ENCODE peak calls at places on chromosomes 5 and 9, in nine cellular contexts. P is AG04450, K is lower lobe of right lung, C is Peyer's patch, W is stomach, A is heart right ventricle, G is MM.1S, D is colonic mucosa, O is mammary epithelial cell. S is an unnamed sample.

GRCh38 chr9:129258124-129258822 is 80.2 kb upstream of the IER5L start:
- DNase-seq in D (peak), C (peak), A (peak), O (peak), G (peak), P (peak), W (peak), K (peak), S (no peak)

GRCh38 chr5:139137703-139138102 is 60.5 kb downstream of the SIL1 start:
- DNase-seq in G (no peak), K (no peak), A (no peak), C (no peak), O (peak), D (no peak), W (peak), P (no peak), S (no peak)

GRCh38 chr5:65037845-65038815 is 269.4 kb downstream of the CWC27 start:
- DNase-seq in C (peak), D (peak), K (no peak), G (no peak), W (no peak), A (no peak), P (no peak), O (no peak), S (no peak)

GRCh38 chr5:31730139-31730538 is 91.2 kb downstream of the PDZD2 start:
- DNase-seq in C (no peak), K (no peak), G (no peak), W (no peak), A (no peak), D (no peak), P (no peak), O (no peak), S (no peak)

GRCh38 chr5:1751864-1752822 is 47.5 kb downstream of the MRPL36 start:
- DNase-seq in P (no peak), K (peak), D (peak), W (no peak), A (no peak), C (peak), O (no peak), G (no peak), S (no peak)

GRCh38 chr9:9912459-9912858 is 700.3 kb downstream of the PTPRD start:
- DNase-seq in G (peak), W (no peak), D (no peak), K (no peak), P (no peak), O (no peak), C (no peak), A (no peak), S (no peak)

GRCh38 chr9:33159760-33160127 is 7.4 kb downstream of the B4GALT1 start:
- DNase-seq in D (peak), C (peak), O (peak), W (peak), K (peak), P (no peak), A (peak), G (peak), S (no peak)

GRCh38 chr9:136943291-136944093 is 1.0 kb downstream of the FBXW5 start:
- DNase-seq in K (no peak), D (no peak), O (peak), C (peak), G (peak), W (peak), P (no peak), A (no peak), S (no peak)

GRCh38 chr5:180818275-180818674 is 15.7 kb upstream of the MGAT1 start:
- DNase-seq in C (no peak), D (no peak), P (no peak), A (no peak), W (no peak), O (no peak), G (no peak), K (no peak), S (no peak)

GRCh38 chr9:79489241-79490000 is 82.3 kb upstream of the TLE4 start:
- DNase-seq in O (peak), C (no peak), G (no peak), K (no peak), W (no peak), P (no peak), D (peak), A (no peak), S (no peak)

DNA sequence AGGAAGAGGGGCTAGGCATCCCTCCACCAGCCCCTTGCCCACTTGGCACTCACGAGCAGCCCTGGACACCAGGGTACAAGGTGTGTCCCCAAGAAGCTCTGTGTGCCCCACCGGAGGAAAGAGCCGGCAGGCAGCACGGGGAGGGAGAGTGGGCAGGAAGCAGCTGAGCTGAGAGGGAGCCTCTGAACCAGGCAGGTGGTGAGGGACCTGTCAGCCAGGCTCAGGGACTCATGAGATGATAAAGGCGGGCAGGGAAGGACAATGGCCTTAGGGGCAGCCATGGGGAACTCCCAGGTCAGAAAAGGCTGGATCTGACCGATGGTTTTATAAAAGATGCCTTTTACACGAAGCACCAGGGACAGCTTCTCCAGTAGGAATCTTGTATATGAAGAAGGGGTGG is 112.0 kb downstream of the VAV2 start:
- DNase-seq in A (no peak), P (no peak), D (no peak), G (no peak), K (no peak), W (no peak), O (no peak), C (no peak), S (no peak)
- TF ChIP-seq CTCF in A (no peak), P (no peak), D (no peak), G (no peak), K (no peak), W (no peak), O (no peak), C (no peak), S (no peak)

GRCh38 chr5:165887147-165887546 is 2381.7 kb downstream of the MAT2B start:
- DNase-seq in W (no peak), C (no peak), O (no peak), G (no peak), K (no peak), A (no peak), P (no peak), D (no peak), S (no peak)

GRCh38 chr5:165894916-165895315 is 2389.5 kb downstream of the MAT2B start:
- DNase-seq in D (no peak), P (no peak), A (no peak), G (no peak), K (no peak), O (no peak), C (no peak), W (no peak), S (no peak)

GRCh38 chr5:165892383-165892782 is 2387.0 kb downstream of the MAT2B start:
- DNase-seq in D (no peak), W (no peak), K (no peak), G (no peak), A (no peak), P (no peak), O (no peak), C (no peak), S (no peak)
- H3K4me3 ChIP-seq in D (no peak), W (no peak), K (no peak), G (no peak), A (no peak), P (no peak), O (no peak), C (no peak), S (no peak)

DNA sequence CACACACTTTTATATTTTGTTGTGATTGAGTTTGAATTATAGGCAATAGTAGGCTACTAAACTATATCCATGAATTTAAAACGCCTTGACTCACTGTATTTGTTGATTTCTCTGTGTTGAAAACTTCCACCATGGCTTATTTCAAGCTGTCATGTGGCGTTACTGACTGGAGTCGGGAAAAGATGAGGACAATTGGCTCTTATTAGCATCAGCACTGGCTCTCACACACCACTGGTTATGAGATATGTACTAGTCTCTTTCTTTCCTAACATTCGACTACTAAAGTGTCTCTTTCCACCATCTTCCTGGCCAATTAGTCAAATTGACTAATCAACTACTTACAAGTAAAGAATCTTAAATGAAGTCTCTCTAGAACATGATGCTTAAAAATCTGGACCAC is 9.1 kb upstream of the DAB2 start:
- DNase-seq in W (no peak), D (no peak), G (no peak), A (no peak), O (no peak), P (no peak), K (no peak), C (no peak), S (no peak)
- TF ChIP-seq CTCF in W (no peak), D (no peak), G (no peak), A (no peak), O (no peak), P (no peak), K (no peak), C (no peak), S (no peak)

DNA sequence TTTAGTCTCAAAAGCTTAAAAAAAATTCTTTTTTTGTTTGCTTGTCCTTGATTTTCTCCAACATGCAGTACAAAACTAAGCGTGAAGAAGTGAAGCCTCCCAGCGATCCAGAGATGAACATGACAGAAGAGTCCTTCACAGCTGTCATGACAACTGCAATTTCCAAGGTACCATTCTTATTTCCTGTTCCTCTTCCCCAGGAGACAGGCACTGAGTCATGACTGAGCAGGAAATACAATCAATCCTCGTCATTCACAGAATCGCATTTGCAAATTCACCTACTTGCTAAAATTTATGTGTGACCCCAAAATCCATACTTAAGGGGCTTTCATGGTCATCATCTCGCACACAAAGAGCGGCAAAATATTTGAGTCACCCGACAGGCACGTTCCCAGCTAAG is 77.3 kb downstream of the SLC1A1 start:
- DNase-seq in A (no peak), P (no peak), O (no peak), W (no peak), G (no peak), K (no peak), C (no peak), D (no peak), S (no peak)
- H3K4me3 ChIP-seq in A (no peak), P (no peak), O (no peak), W (no peak), G (no peak), K (no peak), C (no peak), D (no peak), S (no peak)

GRCh38 chr5:148910216-148910615 is 83.8 kb downstream of the ADRB2 start:
- DNase-seq in K (no peak), P (no peak), W (no peak), G (no peak), D (no peak), C (no peak), O (no peak), A (no peak), S (no peak)
- TF ChIP-seq CTCF in K (no peak), P (no peak), W (no peak), G (no peak), D (no peak), C (no peak), O (no peak), A (no peak), S (no peak)

GRCh38 chr5:170747851-170748250 is 35.7 kb upstream of the GABRP start:
- DNase-seq in G (no peak), P (no peak), W (no peak), C (peak), O (no peak), K (no peak), A (peak), D (no peak), S (no peak)

GRCh38 chr5:170746081-170746951 is 37.2 kb upstream of the GABRP start:
- DNase-seq in C (no peak), G (peak), P (no peak), A (no peak), O (no peak), D (no peak), W (no peak), K (no peak), S (no peak)

GRCh38 chr5:170745481-170746061 is 38.0 kb upstream of the GABRP start:
- DNase-seq in P (no peak), O (peak), A (peak), C (no peak), W (peak), G (peak), D (no peak), K (peak), S (no peak)

GRCh38 chr5:170747357-170747756 is 36.2 kb upstream of the GABRP start:
- DNase-seq in C (no peak), A (peak), G (no peak), W (no peak), K (no peak), O (no peak), D (no peak), P (no peak), S (no peak)

DNA sequence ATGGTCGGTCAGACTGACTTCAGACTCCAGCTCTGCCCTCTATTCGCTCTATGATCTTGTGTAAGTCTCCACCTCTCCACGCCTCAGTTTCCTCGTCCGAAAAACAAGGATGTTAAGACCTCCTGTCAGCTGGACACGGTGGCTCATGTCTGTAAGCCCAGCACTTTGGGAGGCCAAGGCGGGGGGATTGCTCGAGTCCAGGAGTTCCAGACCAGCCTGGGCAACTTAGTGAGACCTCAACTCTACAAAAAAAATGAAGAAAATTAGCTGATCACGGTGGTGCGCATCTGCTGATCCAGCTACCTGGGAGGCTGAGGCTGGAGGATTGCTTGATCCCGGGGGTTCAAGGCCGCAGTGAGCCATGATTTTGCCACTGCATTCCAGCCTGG is 36.6 kb upstream of the GABRP start:
- DNase-seq in D (no peak), G (no peak), C (no peak), K (no peak), A (no peak), O (no peak), P (no peak), W (no peak), S (no peak)
- H3K4me3 ChIP-seq in D (no peak), G (no peak), C (no peak), K (no peak), A (no peak), O (no peak), P (no peak), W (no peak), S (no peak)

GRCh38 chr5:127030259-127031146 is at the start of gene MARCHF3:
- DNase-seq in C (peak), K (peak), A (peak), D (peak), P (peak), W (peak), O (peak), G (peak), S (peak)
- TF ChIP-seq CTCF in C (peak), K (peak), A (peak), D (peak), P (peak), W (no peak), O (no peak), G (peak), S (no peak)